ENCODE peak calls at places on chromosomes 13 and 19, in six cellular contexts. One of them, this sample, is unnamed.
A peak's percentile ranks its signal among the peaks of the same experiment; 100 is the strongest.

GRCh38 chr19:37997911-37998344 is 90.9 kb downstream of the SIPA1L3 start:
- DNase-seq in activated B cell treated with CpG ODN at 0.5 μM for 24 hours: no peak
- DNase-seq in heart left ventricle: no peak
- DNase-seq in activated T-cell treated with anti-CD3 and anti-CD28 coated beads for 1 hour: no peak
- DNase-seq in ecto neural progenitor cell: no peak
- DNase-seq in left cardiac atrium: peak; percentile 43
- DNase-seq in this sample: no peak

GRCh38 chr19:45768644-45769053 is 403 bp downstream of the SIX5 start:
- DNase-seq in activated B cell treated with CpG ODN at 0.5 μM for 24 hours: peak; percentile 42
- DNase-seq in heart left ventricle: peak; percentile 61
- DNase-seq in activated T-cell treated with anti-CD3 and anti-CD28 coated beads for 1 hour: no peak
- DNase-seq in ecto neural progenitor cell: peak; percentile 77
- DNase-seq in left cardiac atrium: no peak
- DNase-seq in this sample: no peak

GRCh38 chr19:11405846-11406643 is 13.1 kb downstream of the RGL3 start:
- DNase-seq in activated B cell treated with CpG ODN at 0.5 μM for 24 hours: peak; percentile 32
- DNase-seq in heart left ventricle: no peak
- DNase-seq in activated T-cell treated with anti-CD3 and anti-CD28 coated beads for 1 hour: no peak
- DNase-seq in ecto neural progenitor cell: peak; percentile 52
- DNase-seq in left cardiac atrium: peak; percentile 44
- DNase-seq in this sample: peak; percentile 79

GRCh38 chr13:113739527-113740285 is 19.3 kb upstream of the TMEM255B start:
- DNase-seq in activated B cell treated with CpG ODN at 0.5 μM for 24 hours: no peak
- DNase-seq in heart left ventricle: no peak
- DNase-seq in activated T-cell treated with anti-CD3 and anti-CD28 coated beads for 1 hour: no peak
- DNase-seq in ecto neural progenitor cell: no peak
- DNase-seq in left cardiac atrium: no peak
- DNase-seq in this sample: no peak

GRCh38 chr13:59201836-59202235 is 961.9 kb downstream of the DIAPH3 start:
- DNase-seq in activated B cell treated with CpG ODN at 0.5 μM for 24 hours: no peak
- DNase-seq in heart left ventricle: no peak
- DNase-seq in activated T-cell treated with anti-CD3 and anti-CD28 coated beads for 1 hour: no peak
- DNase-seq in ecto neural progenitor cell: no peak
- DNase-seq in left cardiac atrium: no peak
- DNase-seq in this sample: no peak

GRCh38 chr13:26442541-26442940 is 114.9 kb upstream of the WASF3 start:
- DNase-seq in activated B cell treated with CpG ODN at 0.5 μM for 24 hours: no peak
- DNase-seq in heart left ventricle: no peak
- DNase-seq in activated T-cell treated with anti-CD3 and anti-CD28 coated beads for 1 hour: no peak
- DNase-seq in ecto neural progenitor cell: no peak
- DNase-seq in left cardiac atrium: no peak
- DNase-seq in this sample: no peak

GRCh38 chr19:17590780-17591688 is 35.6 kb downstream of the COLGALT1 start:
- DNase-seq in activated B cell treated with CpG ODN at 0.5 μM for 24 hours: no peak
- DNase-seq in heart left ventricle: no peak
- DNase-seq in activated T-cell treated with anti-CD3 and anti-CD28 coated beads for 1 hour: no peak
- DNase-seq in ecto neural progenitor cell: no peak
- DNase-seq in left cardiac atrium: no peak
- DNase-seq in this sample: no peak

GRCh38 chr19:18507727-18508440 is 14.0 kb downstream of the ELL start:
- DNase-seq in activated B cell treated with CpG ODN at 0.5 μM for 24 hours: no peak
- DNase-seq in heart left ventricle: peak; percentile 64
- DNase-seq in activated T-cell treated with anti-CD3 and anti-CD28 coated beads for 1 hour: no peak
- DNase-seq in ecto neural progenitor cell: no peak
- DNase-seq in left cardiac atrium: no peak
- DNase-seq in this sample: no peak

GRCh38 chr13:95254341-95254740 is 46.9 kb downstream of the ABCC4 start:
- DNase-seq in activated B cell treated with CpG ODN at 0.5 μM for 24 hours: no peak
- DNase-seq in heart left ventricle: no peak
- DNase-seq in activated T-cell treated with anti-CD3 and anti-CD28 coated beads for 1 hour: no peak
- DNase-seq in ecto neural progenitor cell: no peak
- DNase-seq in left cardiac atrium: no peak
- DNase-seq in this sample: no peak

GRCh38 chr13:84654654-84655244 is 772.5 kb upstream of the SLITRK1 start:
- DNase-seq in activated B cell treated with CpG ODN at 0.5 μM for 24 hours: no peak
- DNase-seq in heart left ventricle: no peak
- DNase-seq in activated T-cell treated with anti-CD3 and anti-CD28 coated beads for 1 hour: no peak
- DNase-seq in ecto neural progenitor cell: no peak
- DNase-seq in left cardiac atrium: no peak
- DNase-seq in this sample: peak; percentile 84

GRCh38 chr19:40633207-40633606 is 32.0 kb downstream of the LTBP4 start:
- DNase-seq in activated B cell treated with CpG ODN at 0.5 μM for 24 hours: no peak
- DNase-seq in heart left ventricle: no peak
- DNase-seq in activated T-cell treated with anti-CD3 and anti-CD28 coated beads for 1 hour: no peak
- DNase-seq in ecto neural progenitor cell: no peak
- DNase-seq in left cardiac atrium: no peak
- DNase-seq in this sample: no peak

GRCh38 chr13:33524086-33524485 is 238.5 kb upstream of the STARD13 start:
- DNase-seq in activated B cell treated with CpG ODN at 0.5 μM for 24 hours: no peak
- DNase-seq in heart left ventricle: no peak
- DNase-seq in activated T-cell treated with anti-CD3 and anti-CD28 coated beads for 1 hour: no peak
- DNase-seq in ecto neural progenitor cell: no peak
- DNase-seq in left cardiac atrium: no peak
- DNase-seq in this sample: no peak

GRCh38 chr13:92656103-92656502 is 570.5 kb upstream of the GPC6 start:
- DNase-seq in activated B cell treated with CpG ODN at 0.5 μM for 24 hours: no peak
- DNase-seq in heart left ventricle: no peak
- DNase-seq in activated T-cell treated with anti-CD3 and anti-CD28 coated beads for 1 hour: no peak
- DNase-seq in ecto neural progenitor cell: no peak
- DNase-seq in left cardiac atrium: no peak
- DNase-seq in this sample: no peak

GRCh38 chr19:27962260-27962659 is 1250.7 kb downstream of the UQCRFS1 start:
- DNase-seq in activated B cell treated with CpG ODN at 0.5 μM for 24 hours: no peak
- DNase-seq in heart left ventricle: no peak
- DNase-seq in activated T-cell treated with anti-CD3 and anti-CD28 coated beads for 1 hour: no peak
- DNase-seq in ecto neural progenitor cell: no peak
- DNase-seq in left cardiac atrium: no peak
- DNase-seq in this sample: no peak

GRCh38 chr13:113084943-113085540 is 20.5 kb upstream of the F7 start:
- DNase-seq in activated B cell treated with CpG ODN at 0.5 μM for 24 hours: no peak
- DNase-seq in heart left ventricle: no peak
- DNase-seq in activated T-cell treated with anti-CD3 and anti-CD28 coated beads for 1 hour: no peak
- DNase-seq in ecto neural progenitor cell: no peak
- DNase-seq in left cardiac atrium: no peak
- DNase-seq in this sample: no peak

GRCh38 chr13:100506154-100506553 is 82.4 kb downstream of the GGACT start:
- DNase-seq in activated B cell treated with CpG ODN at 0.5 μM for 24 hours: no peak
- DNase-seq in heart left ventricle: no peak
- DNase-seq in activated T-cell treated with anti-CD3 and anti-CD28 coated beads for 1 hour: no peak
- DNase-seq in ecto neural progenitor cell: no peak
- DNase-seq in left cardiac atrium: no peak
- DNase-seq in this sample: no peak

GRCh38 chr19:55461974-55462628 is 659 bp upstream of the ISOC2 start:
- DNase-seq in activated B cell treated with CpG ODN at 0.5 μM for 24 hours: no peak
- DNase-seq in heart left ventricle: no peak
- DNase-seq in activated T-cell treated with anti-CD3 and anti-CD28 coated beads for 1 hour: no peak
- DNase-seq in ecto neural progenitor cell: peak; percentile 50
- DNase-seq in left cardiac atrium: no peak
- DNase-seq in this sample: no peak

GRCh38 chr13:50634339-50634738 is 209.2 kb downstream of the DLEU7 start:
- DNase-seq in activated B cell treated with CpG ODN at 0.5 μM for 24 hours: no peak
- DNase-seq in heart left ventricle: no peak
- DNase-seq in activated T-cell treated with anti-CD3 and anti-CD28 coated beads for 1 hour: no peak
- DNase-seq in ecto neural progenitor cell: no peak
- DNase-seq in left cardiac atrium: no peak
- DNase-seq in this sample: no peak

GRCh38 chr19:12946092-12946845 is 607 bp downstream of the RAD23A start:
- DNase-seq in activated B cell treated with CpG ODN at 0.5 μM for 24 hours: peak; percentile 58
- DNase-seq in heart left ventricle: peak; percentile 68
- DNase-seq in activated T-cell treated with anti-CD3 and anti-CD28 coated beads for 1 hour: no peak
- DNase-seq in ecto neural progenitor cell: peak; percentile 89
- DNase-seq in left cardiac atrium: peak; percentile 82
- DNase-seq in this sample: peak; percentile 87

GRCh38 chr13:99072941-99073340 is 95.1 kb upstream of the DOCK9 start:
- DNase-seq in activated B cell treated with CpG ODN at 0.5 μM for 24 hours: no peak
- DNase-seq in heart left ventricle: no peak
- DNase-seq in activated T-cell treated with anti-CD3 and anti-CD28 coated beads for 1 hour: no peak
- DNase-seq in ecto neural progenitor cell: no peak
- DNase-seq in left cardiac atrium: no peak
- DNase-seq in this sample: no peak

GRCh38 chr13:70023506-70023905 is 84.1 kb upstream of the ATXN8OS start:
- DNase-seq in activated B cell treated with CpG ODN at 0.5 μM for 24 hours: no peak
- DNase-seq in heart left ventricle: no peak
- DNase-seq in activated T-cell treated with anti-CD3 and anti-CD28 coated beads for 1 hour: no peak
- DNase-seq in ecto neural progenitor cell: no peak
- DNase-seq in left cardiac atrium: no peak
- DNase-seq in this sample: no peak

GRCh38 chr19:11860721-11861120 is 12.2 kb downstream of the ZNF439 start:
- DNase-seq in activated B cell treated with CpG ODN at 0.5 μM for 24 hours: no peak
- DNase-seq in heart left ventricle: no peak
- DNase-seq in activated T-cell treated with anti-CD3 and anti-CD28 coated beads for 1 hour: no peak
- DNase-seq in ecto neural progenitor cell: no peak
- DNase-seq in left cardiac atrium: no peak
- DNase-seq in this sample: no peak

GRCh38 chr13:47594833-47595232 is 406.2 kb downstream of the SUCLA2 start:
- DNase-seq in activated B cell treated with CpG ODN at 0.5 μM for 24 hours: no peak
- DNase-seq in heart left ventricle: no peak
- DNase-seq in activated T-cell treated with anti-CD3 and anti-CD28 coated beads for 1 hour: no peak
- DNase-seq in ecto neural progenitor cell: no peak
- DNase-seq in left cardiac atrium: no peak
- DNase-seq in this sample: peak; percentile 40

GRCh38 chr19:7729831-7730285 is 2.1 kb downstream of the CLEC4G start:
- DNase-seq in activated B cell treated with CpG ODN at 0.5 μM for 24 hours: no peak
- DNase-seq in heart left ventricle: no peak
- DNase-seq in activated T-cell treated with anti-CD3 and anti-CD28 coated beads for 1 hour: no peak
- DNase-seq in ecto neural progenitor cell: no peak
- DNase-seq in left cardiac atrium: no peak
- DNase-seq in this sample: peak; percentile 68

GRCh38 chr19:2043864-2044708 is 7.0 kb downstream of the MKNK2 start:
- DNase-seq in activated B cell treated with CpG ODN at 0.5 μM for 24 hours: peak; percentile 35
- DNase-seq in heart left ventricle: no peak
- DNase-seq in activated T-cell treated with anti-CD3 and anti-CD28 coated beads for 1 hour: no peak
- DNase-seq in ecto neural progenitor cell: peak; percentile 51
- DNase-seq in left cardiac atrium: no peak
- DNase-seq in this sample: peak; percentile 55

GRCh38 chr13:112842343-112842856 is 126.6 kb upstream of the MCF2L start:
- DNase-seq in activated B cell treated with CpG ODN at 0.5 μM for 24 hours: no peak
- DNase-seq in heart left ventricle: peak; percentile 56
- DNase-seq in activated T-cell treated with anti-CD3 and anti-CD28 coated beads for 1 hour: no peak
- DNase-seq in ecto neural progenitor cell: no peak
- DNase-seq in left cardiac atrium: peak; percentile 65
- DNase-seq in this sample: peak; percentile 30

GRCh38 chr13:28574617-28575142 is 79.8 kb upstream of the FLT1 start:
- DNase-seq in activated B cell treated with CpG ODN at 0.5 μM for 24 hours: no peak
- DNase-seq in heart left ventricle: no peak
- DNase-seq in activated T-cell treated with anti-CD3 and anti-CD28 coated beads for 1 hour: no peak
- DNase-seq in ecto neural progenitor cell: no peak
- DNase-seq in left cardiac atrium: peak; percentile 45
- DNase-seq in this sample: no peak